ENCODE peak calls at places on chromosomes 13 and 19, in ten cellular contexts. P is type B pancreatic cell, A is dorsolateral prefrontal cortex, Q is GM20000, S is stomach, U is foreskin fibroblast, Z is neural progenitor cell, H is esophagus squamous epithelium, B is cardiac fibroblast, F is A549. C is an unnamed sample.

GRCh38 chr13:106118996-106119395 is 416.5 kb downstream of the EFNB2 start:
- DNase-seq in P (no peak), A (no peak), Q (no peak), S (no peak), U (no peak), Z (no peak), H (no peak), B (peak), F (no peak), C (no peak)

GRCh38 chr13:110293649-110294048 is 13.3 kb downstream of the COL4A1 start:
- DNase-seq in P (no peak), A (no peak), Q (no peak), S (no peak), U (no peak), Z (no peak), H (no peak), B (no peak), F (no peak), C (no peak)

GRCh38 chr19:46460981-46461380 is 10.4 kb downstream of the PNMA8A start:
- DNase-seq in P (no peak), A (no peak), Q (no peak), S (no peak), U (no peak), Z (no peak), H (no peak), B (no peak), F (no peak), C (no peak)

GRCh38 chr19:44598880-44599279 is 14.5 kb upstream of the IGSF23 start:
- DNase-seq in P (no peak), A (no peak), Q (no peak), S (peak), U (no peak), Z (no peak), H (no peak), B (no peak), F (no peak), C (peak)

GRCh38 chr13:99542788-99543406 is 41.6 kb downstream of the TM9SF2 start:
- DNase-seq in P (no peak), A (no peak), Q (peak), S (no peak), U (no peak), Z (no peak), H (peak), B (no peak), F (no peak), C (no peak)

GRCh38 chr19:1211494-1212234 is 6.1 kb downstream of the STK11 start:
- DNase-seq in P (peak), A (peak), Q (no peak), S (peak), U (no peak), Z (peak), H (no peak), B (no peak), F (peak), C (no peak)

GRCh38 chr13:98599502-98600328 is 22.8 kb upstream of the STK24 start:
- DNase-seq in P (no peak), A (no peak), Q (no peak), S (no peak), U (no peak), Z (peak), H (no peak), B (no peak), F (peak), C (no peak)

GRCh38 chr19:46717034-46717715 is at the start of gene PRKD2:
- DNase-seq in P (peak), A (peak), Q (peak), S (peak), U (peak), Z (peak), H (no peak), B (peak), F (peak), C (peak)

GRCh38 chr19:52527954-52528326 is 472 bp downstream of the ZNF808 start:
- DNase-seq in P (no peak), A (peak), Q (peak), S (no peak), U (no peak), Z (peak), H (no peak), B (no peak), F (no peak), C (no peak)

GRCh38 chr13:113786262-113786841 is 27.3 kb downstream of the TMEM255B start:
- DNase-seq in P (no peak), A (no peak), Q (no peak), S (peak), U (peak), Z (no peak), H (no peak), B (peak), F (no peak), C (no peak)

GRCh38 chr13:76884571-76885202 is 1.5 kb downstream of the KCTD12 start:
- DNase-seq in P (no peak), A (no peak), Q (no peak), S (no peak), U (peak), Z (no peak), H (no peak), B (peak), F (no peak), C (peak)

GRCh38 chr19:55455576-55456235 is 5.7 kb downstream of the ISOC2 start:
- DNase-seq in P (no peak), A (no peak), Q (no peak), S (no peak), U (no peak), Z (no peak), H (no peak), B (no peak), F (no peak), C (no peak)

GRCh38 chr19:7533281-7533819 is 2.2 kb upstream of the PNPLA6 start:
- DNase-seq in P (no peak), A (peak), Q (no peak), S (peak), U (peak), Z (peak), H (no peak), B (peak), F (peak), C (peak)

GRCh38 chr19:17778621-17779280 is 16.2 kb upstream of the B3GNT3 start:
- DNase-seq in P (no peak), A (no peak), Q (no peak), S (no peak), U (no peak), Z (peak), H (no peak), B (no peak), F (no peak), C (peak)

GRCh38 chr19:13718733-13719132 is 45.6 kb upstream of the MRI1 start:
- DNase-seq in P (no peak), A (peak), Q (no peak), S (no peak), U (peak), Z (peak), H (no peak), B (peak), F (peak), C (peak)

GRCh38 chr19:49196527-49197240 is 39.1 kb downstream of the TRPM4 start:
- DNase-seq in P (no peak), A (peak), Q (no peak), S (no peak), U (no peak), Z (no peak), H (no peak), B (no peak), F (no peak), C (peak)

GRCh38 chr13:90869580-90869979 is 477.9 kb upstream of the MIR17HG start:
- DNase-seq in P (no peak), A (no peak), Q (no peak), S (no peak), U (no peak), Z (no peak), H (no peak), B (no peak), F (no peak), C (no peak)

GRCh38 chr13:37277435-37278144 is 172.1 kb upstream of the CSNK1A1L start:
- DNase-seq in P (no peak), A (no peak), Q (no peak), S (no peak), U (peak), Z (no peak), H (no peak), B (peak), F (no peak), C (no peak)

GRCh38 chr13:93398167-93398566 is 171.6 kb downstream of the GPC6 start:
- DNase-seq in P (no peak), A (no peak), Q (no peak), S (no peak), U (peak), Z (no peak), H (no peak), B (peak), F (no peak), C (no peak)

GRCh38 chr19:8794823-8795222 is 37.3 kb downstream of the ZNF558 start:
- DNase-seq in P (no peak), A (no peak), Q (no peak), S (no peak), U (no peak), Z (no peak), H (no peak), B (no peak), F (no peak), C (no peak)

GRCh38 chr13:40682449-40683240 is 16.2 kb upstream of the FOXO1 start:
- DNase-seq in P (no peak), A (no peak), Q (no peak), S (no peak), U (no peak), Z (peak), H (no peak), B (peak), F (peak), C (no peak)
- TF ChIP-seq CTCF in P (peak), A (peak), Q (peak), S (peak), U (peak), Z (peak), H (peak), B (peak), F (peak), C (peak)

DNA sequence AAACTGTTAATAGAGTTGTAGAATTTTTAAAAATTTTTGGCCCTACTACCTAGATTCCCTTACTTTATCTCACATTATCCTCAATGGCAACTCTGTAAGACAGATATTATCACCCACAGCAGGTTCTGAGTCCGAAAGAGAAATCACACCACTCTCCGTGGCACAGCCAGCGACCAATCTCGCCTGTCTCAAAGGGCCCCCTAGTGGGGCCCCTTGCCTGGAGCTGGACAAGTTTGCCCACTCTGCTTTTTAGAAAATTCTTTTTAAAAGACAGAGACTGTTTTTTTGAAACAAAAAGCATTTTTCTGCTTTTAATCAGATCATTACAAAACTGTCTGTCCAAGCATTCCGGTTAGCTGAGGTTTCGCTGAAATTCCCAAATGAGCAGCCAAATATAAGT is 21.7 kb downstream of the PHF11 start:
- DNase-seq in P (no peak), A (peak), Q (no peak), S (no peak), U (no peak), Z (peak), H (no peak), B (no peak), F (no peak), C (no peak)
- TF ChIP-seq CTCF in P (peak), A (peak), Q (no peak), S (no peak), U (peak), Z (peak), H (no peak), B (peak), F (peak), C (no peak)

GRCh38 chr13:48853381-48854102 is 122.2 kb upstream of the FNDC3A start:
- DNase-seq in P (no peak), A (no peak), Q (no peak), S (no peak), U (peak), Z (no peak), H (no peak), B (peak), F (no peak), C (no peak)
- TF ChIP-seq CTCF in P (no peak), A (no peak), Q (no peak), S (no peak), U (no peak), Z (no peak), H (no peak), B (no peak), F (no peak), C (no peak)

GRCh38 chr19:54179921-54180452 is 7.0 kb upstream of the TMC4 start:
- DNase-seq in P (peak), A (peak), Q (peak), S (peak), U (peak), Z (peak), H (no peak), B (peak), F (peak), C (peak)
- TF ChIP-seq CTCF in P (peak), A (peak), Q (no peak), S (peak), U (peak), Z (peak), H (no peak), B (peak), F (peak), C (peak)

DNA sequence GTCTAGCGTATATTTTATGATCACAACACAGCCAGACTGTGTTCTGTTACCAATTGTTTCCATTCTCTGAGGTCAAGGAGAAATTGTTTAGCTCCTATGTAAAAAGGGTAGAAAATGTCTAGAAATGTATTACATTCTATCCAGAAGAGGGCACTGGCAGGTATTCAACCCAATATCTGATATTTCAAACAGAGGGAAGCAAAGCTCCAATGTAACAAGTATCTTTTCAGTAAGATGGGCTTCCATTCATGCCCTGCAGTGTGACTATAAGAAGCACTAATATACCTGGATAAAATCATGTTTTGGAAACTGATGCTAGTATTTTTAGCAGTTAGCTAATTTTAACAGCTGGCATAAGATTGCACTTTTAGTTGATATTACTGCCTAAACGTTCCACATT is 312.7 kb downstream of the FGF14 start:
- DNase-seq in P (no peak), A (no peak), Q (no peak), S (no peak), U (peak), Z (no peak), H (no peak), B (peak), F (no peak), C (no peak)
- TF ChIP-seq CTCF in P (peak), A (no peak), Q (no peak), S (no peak), U (no peak), Z (peak), H (peak), B (peak), F (no peak), C (no peak)

GRCh38 chr13:100636441-100636840 is 38.2 kb downstream of the TMTC4 start:
- DNase-seq in P (no peak), A (peak), Q (no peak), S (no peak), U (no peak), Z (no peak), H (no peak), B (no peak), F (no peak), C (no peak)
- TF ChIP-seq CTCF in P (no peak), A (no peak), Q (no peak), S (no peak), U (no peak), Z (no peak), H (no peak), B (no peak), F (no peak), C (no peak)

GRCh38 chr19:11798391-11799296 is at the start of gene ZNF491:
- DNase-seq in P (peak), A (peak), Q (peak), S (peak), U (peak), Z (peak), H (peak), B (peak), F (no peak), C (peak)
- TF ChIP-seq CTCF in P (peak), A (peak), Q (peak), S (no peak), U (peak), Z (peak), H (peak), B (no peak), F (no peak), C (no peak)

DNA sequence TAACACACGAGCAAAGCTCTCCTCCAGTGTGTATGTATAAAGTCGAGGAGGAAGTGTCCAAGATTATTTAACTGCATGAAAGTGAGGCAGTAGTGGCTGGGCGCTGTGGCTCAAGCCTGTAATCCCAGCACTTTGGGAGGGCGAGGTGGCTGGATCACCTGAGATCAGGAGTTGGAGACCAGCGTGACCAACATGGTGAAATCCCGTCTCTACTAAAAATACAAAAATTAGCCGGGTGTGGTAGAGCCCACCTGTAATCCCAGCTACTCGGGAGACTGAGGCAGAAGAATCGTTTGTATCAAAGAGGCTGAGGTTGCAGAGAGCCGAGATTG is 1.2 kb upstream of the ZNF20 start:
- DNase-seq in P (no peak), A (no peak), Q (no peak), S (no peak), U (no peak), Z (no peak), H (no peak), B (no peak), F (no peak), C (no peak)
- TF ChIP-seq CTCF in P (peak), A (no peak), Q (no peak), S (no peak), U (no peak), Z (no peak), H (no peak), B (no peak), F (no peak), C (no peak)

C was measured in colonic mucosa.